ENCODE peak calls at places on chromosomes 7 and 10, in five cellular contexts. Q is stimulated activated naive CD4-positive, alpha-beta T cell; E is EL; O is HFF-Myc; K is non-pigmented ciliary epithelial cell. V is an unnamed sample.

GRCh38 chr10:7193369-7193768 is 217.5 kb downstream of the SFMBT2 start:
- DNase-seq in Q (peak; percentile 37), E (no peak), O (no peak), K (no peak), V (no peak)

GRCh38 chr7:130379551-130380120 is 658 bp upstream of the CPA1 start:
- DNase-seq in Q (no peak), E (no peak), O (no peak), K (no peak), V (no peak)

GRCh38 chr10:42937048-42937447 is 139.8 kb upstream of the RET start:
- DNase-seq in Q (no peak), E (no peak), O (no peak), K (no peak), V (no peak)

GRCh38 chr10:91354166-91354565 is 56.0 kb upstream of the HECTD2 start:
- DNase-seq in Q (no peak), E (no peak), O (no peak), K (no peak), V (no peak)

GRCh38 chr7:135620980-135621850 is 41.1 kb upstream of the STMP1 start:
- DNase-seq in Q (no peak), E (peak; percentile 84), O (peak; percentile 63), K (peak; percentile 77), V (peak; percentile 80)

GRCh38 chr10:57948796-57949195 is 318.9 kb downstream of the IPMK start:
- DNase-seq in Q (no peak), E (peak; percentile 75), O (no peak), K (no peak), V (no peak)

GRCh38 chr10:100766693-100767427 is 21.5 kb downstream of the PAX2 start:
- DNase-seq in Q (no peak), E (no peak), O (no peak), K (no peak), V (no peak)

GRCh38 chr10:22010973-22011408 is 7.5 kb upstream of the DNAJC1 start:
- DNase-seq in Q (no peak), E (peak; percentile 6), O (no peak), K (no peak), V (peak; percentile 62)

GRCh38 chr7:128311003-128311402 is 32.7 kb downstream of the RBM28 start:
- DNase-seq in Q (no peak), E (peak; percentile 15), O (no peak), K (peak; percentile 22), V (no peak)

GRCh38 chr7:99762680-99763327 is 21.2 kb downstream of the CYP3A4 start:
- DNase-seq in Q (no peak), E (no peak), O (no peak), K (peak; percentile 27), V (no peak)

GRCh38 chr7:149291036-149291835 is 29.2 kb downstream of the ZNF783 start:
- DNase-seq in Q (no peak), E (no peak), O (no peak), K (no peak), V (peak; percentile 92)

GRCh38 chr10:73909716-73910115 is 1.2 kb upstream of the PLAU start:
- DNase-seq in Q (no peak), E (no peak), O (no peak), K (no peak), V (no peak)

GRCh38 chr7:64875258-64875657 is 27.8 kb upstream of the ZNF273 start:
- DNase-seq in Q (no peak), E (no peak), O (no peak), K (no peak), V (no peak)

GRCh38 chr7:141154131-141154732 is 80.4 kb downstream of the TMEM178B start:
- DNase-seq in Q (no peak), E (no peak), O (no peak), K (no peak), V (no peak)

GRCh38 chr10:55397777-55398176 is 596.7 kb upstream of the PCDH15 start:
- DNase-seq in Q (no peak), E (no peak), O (no peak), K (no peak), V (no peak)

GRCh38 chr10:77881636-77882035 is 44.9 kb downstream of the DLG5 start:
- DNase-seq in Q (no peak), E (no peak), O (no peak), K (no peak), V (no peak)

GRCh38 chr7:36238138-36238537 is 85.1 kb downstream of the EEPD1 start:
- DNase-seq in Q (no peak), E (no peak), O (no peak), K (no peak), V (no peak)

GRCh38 chr7:45033261-45033930 is 33.4 kb downstream of the CCM2 start:
- DNase-seq in Q (no peak), E (peak; percentile 30), O (no peak), K (no peak), V (no peak)